ENCODE peak calls at places on chromosomes 12 and 14, in six cellular contexts. V is psoas muscle, H is AG10803, U is activated B cell treated with CpG ODN at 0.5 μM for 24 hours, K is SK-MEL-5, R is activated T-helper 1 cell treated with Interleukin-2 at 50 U/mL for 16 hours. D is an unnamed sample.
A peak's percentile ranks its signal among the peaks of the same experiment; 100 is the strongest.

GRCh38 chr12:46590991-46591703 is 218.6 kb upstream of the SLC38A2 start:
- DNase-seq in V (no peak), K (no peak), H (no peak), U (no peak), R (no peak), D (no peak)

GRCh38 chr14:100893760-100894159 is 9.8 kb downstream of the RTL1 start:
- DNase-seq in U (no peak), R (no peak), V (no peak), H (no peak), K (no peak), D (no peak)

GRCh38 chr12:12870454-12870853 is 20.9 kb upstream of the GPRC5A start:
- DNase-seq in H (peak; percentile 98), K (no peak), U (no peak), V (no peak), R (no peak), D (peak; percentile 58)

GRCh38 chr12:27164330-27165045 is 79.6 kb upstream of the STK38L start:
- DNase-seq in V (no peak), R (no peak), U (no peak), H (no peak), K (no peak), D (no peak)

GRCh38 chr14:55102141-55102547 is 26.9 kb upstream of the LGALS3 start:
- DNase-seq in H (peak; percentile 100), K (peak; percentile 96), V (peak; percentile 78), U (peak; percentile 37), R (peak; percentile 20), D (peak; percentile 95)

GRCh38 chr12:24595652-24596235 is 353.2 kb downstream of the BCAT1 start:
- DNase-seq in U (no peak), R (no peak), H (no peak), V (no peak), K (peak; percentile 65), D (no peak)

GRCh38 chr14:100665518-100666032 is 61.1 kb upstream of the DLK1 start:
- DNase-seq in U (no peak), V (peak; percentile 47), R (no peak), K (no peak), H (peak; percentile 41), D (peak; percentile 76)

GRCh38 chr12:111268738-111269572 is 99.9 kb downstream of the PHETA1 start:
- DNase-seq in V (no peak), R (no peak), U (no peak), H (no peak), K (peak; percentile 47), D (peak; percentile 14)

GRCh38 chr12:1583421-1584078 is 10.8 kb downstream of the FBXL14 start:
- DNase-seq in R (peak; percentile 29), K (peak; percentile 84), V (peak; percentile 31), H (peak; percentile 91), U (peak; percentile 36), D (peak; percentile 84)

GRCh38 chr14:100634026-100634425 is 46.8 kb upstream of the BEGAIN start:
- DNase-seq in R (no peak), H (no peak), U (no peak), K (no peak), V (no peak), D (no peak)

GRCh38 chr12:133206390-133206789 is 25.1 kb downstream of the ZNF268 start:
- DNase-seq in V (no peak), U (no peak), H (no peak), K (no peak), R (no peak), D (no peak)

GRCh38 chr14:98937712-98938505 is 334.1 kb downstream of the BCL11B start:
- DNase-seq in U (no peak), V (no peak), R (no peak), H (no peak), K (no peak), D (no peak)

GRCh38 chr14:62743569-62743968 is 301.7 kb downstream of the KCNH5 start:
- DNase-seq in R (no peak), U (no peak), V (no peak), K (no peak), H (no peak), D (no peak)

GRCh38 chr14:71013551-71014192 is 106.4 kb downstream of the PCNX1 start:
- DNase-seq in R (no peak), V (no peak), K (no peak), U (no peak), H (peak; percentile 6), D (no peak)

GRCh38 chr14:30608533-30609006 is 13.5 kb upstream of the SCFD1 start:
- DNase-seq in H (peak; percentile 43), K (peak; percentile 26), V (no peak), U (no peak), R (no peak), D (peak; percentile 61)

GRCh38 chr14:105261781-105262180 is 13.4 kb downstream of the BTBD6 start:
- DNase-seq in H (no peak), V (no peak), R (no peak), K (no peak), U (no peak), D (no peak)

GRCh38 chr14:27411021-27411420 is 813.2 kb upstream of the NOVA1 start:
- DNase-seq in U (no peak), K (no peak), H (peak; percentile 22), R (no peak), V (no peak), D (peak; percentile 8)

GRCh38 chr12:103656291-103656690 is 69.2 kb downstream of the STAB2 start:
- DNase-seq in U (no peak), V (no peak), K (no peak), H (no peak), R (no peak), D (no peak)

GRCh38 chr12:106645074-106645421 is 62.2 kb downstream of the RFX4 start:
- DNase-seq in R (no peak), H (no peak), K (peak; percentile 99), V (peak; percentile 21), U (no peak), D (peak; percentile 17)

GRCh38 chr12:59041241-59042121 is 121.2 kb upstream of the LRIG3 start:
- DNase-seq in V (no peak), H (peak; percentile 94), K (no peak), U (no peak), R (no peak), D (peak; percentile 94)

GRCh38 chr14:104860414-104860813 is 4.7 kb upstream of the CEP170B start:
- DNase-seq in U (no peak), V (no peak), K (no peak), H (no peak), R (no peak), D (no peak)

GRCh38 chr12:69534389-69534822 is 50.9 kb upstream of the CCT2 start:
- DNase-seq in H (peak; percentile 99), K (peak; percentile 89), R (no peak), U (no peak), V (no peak), D (peak; percentile 75)